ENCODE peak calls at places on chromosome 15, in ten cellular contexts. P is dermis microvascular lymphatic vessel endothelial cell; D is Calu3; Y is activated CD8-positive, alpha-beta T cell treated with anti-CD3 and anti-CD28 coated beads for 36 hours; E is ureter; V is NCI-H510A treated with DMSO at 0.1 percent for 48 hours; W is NCI-H2107; Q is GM10248; B is germinal center; X is activated T-cell treated with anti-CD3 and anti-CD28 coated beads for 1 hour. R is an unnamed sample.

GRCh38 chr15:29034593-29035364 is 149.0 kb downstream of the APBA2 start:
- DNase-seq in Q (no peak), E (no peak), W (no peak), X (no peak), D (no peak), Y (no peak), B (no peak), V (no peak), P (no peak), R (no peak)

GRCh38 chr15:100893261-100893963 is 13.8 kb downstream of the ALDH1A3 start:
- DNase-seq in V (no peak), D (no peak), B (no peak), X (no peak), W (no peak), P (no peak), Q (no peak), E (no peak), Y (no peak), R (no peak)

GRCh38 chr15:70488002-70488605 is 275.3 kb downstream of the UACA start:
- DNase-seq in Q (peak; percentile 73), W (no peak), P (peak; percentile 63), Y (peak; percentile 82), D (peak; percentile 86), V (peak; percentile 33), E (peak; percentile 81), X (peak; percentile 66), B (peak; percentile 81), R (peak; percentile 73)

GRCh38 chr15:32828507-32829186 is 110.8 kb downstream of the GREM1 start:
- DNase-seq in W (no peak), B (no peak), D (no peak), V (no peak), E (no peak), P (no peak), Q (no peak), Y (no peak), X (no peak), R (no peak)

GRCh38 chr15:83890584-83890983 is 236.7 kb downstream of the ADAMTSL3 start:
- DNase-seq in D (no peak), Y (no peak), X (no peak), E (no peak), V (no peak), P (peak; percentile 81), B (no peak), W (no peak), Q (no peak), R (no peak)

GRCh38 chr15:98914626-98915025 is 93.0 kb downstream of the PGPEP1L start:
- DNase-seq in E (no peak), X (no peak), P (peak; percentile 72), Y (no peak), W (no peak), V (no peak), B (no peak), D (no peak), Q (no peak), R (no peak)

GRCh38 chr15:72231847-72232461 is 964 bp upstream of the PKM start:
- DNase-seq in X (peak; percentile 33), V (peak; percentile 49), D (peak; percentile 61), Q (peak; percentile 35), W (no peak), E (peak; percentile 67), B (peak; percentile 32), Y (peak; percentile 68), P (peak; percentile 86), R (no peak)

GRCh38 chr15:28101201-28101600 is 2.1 kb upstream of the OCA2 start:
- DNase-seq in Q (no peak), P (no peak), W (no peak), V (no peak), X (no peak), D (no peak), E (no peak), B (no peak), Y (no peak), R (no peak)

GRCh38 chr15:89196994-89197393 is 24.4 kb downstream of the RLBP1 start:
- DNase-seq in X (no peak), V (peak; percentile 27), Q (no peak), W (peak; percentile 18), P (peak; percentile 28), E (no peak), B (no peak), Y (peak; percentile 65), D (peak; percentile 45), R (no peak)

GRCh38 chr15:43376017-43376705 is 5.3 kb downstream of the TUBGCP4 start:
- DNase-seq in B (peak; percentile 77), Q (peak; percentile 60), Y (peak; percentile 61), D (peak; percentile 8), W (no peak), V (peak; percentile 29), E (no peak), X (peak; percentile 9), P (peak; percentile 41), R (peak; percentile 17)

GRCh38 chr15:64775551-64776401 is at the start of gene RBPMS2:
- DNase-seq in Q (peak; percentile 68), D (peak; percentile 24), Y (peak; percentile 8), P (peak; percentile 30), B (no peak), X (no peak), V (no peak), W (no peak), E (no peak), R (no peak)

GRCh38 chr15:52011711-52012144 is 7.3 kb upstream of the MAPK6 start:
- DNase-seq in D (no peak), P (peak; percentile 56), E (no peak), X (no peak), Y (no peak), Q (no peak), W (peak; percentile 9), V (peak; percentile 21), B (no peak), R (no peak)

GRCh38 chr15:67863442-67863987 is 23.7 kb upstream of the RNU6-1 start:
- DNase-seq in D (peak; percentile 83), V (peak; percentile 62), P (peak; percentile 67), E (peak; percentile 79), W (peak; percentile 25), Y (peak; percentile 77), X (peak; percentile 61), Q (peak; percentile 87), B (peak; percentile 90), R (peak; percentile 77)

GRCh38 chr15:65081758-65082157 is 5.2 kb downstream of the KBTBD13 start:
- DNase-seq in E (no peak), P (no peak), D (no peak), W (no peak), B (no peak), X (no peak), V (no peak), Y (peak; percentile 72), Q (no peak), R (no peak)

GRCh38 chr15:101127503-101128076 is 124.3 kb downstream of the CHSY1 start:
- DNase-seq in D (peak; percentile 32), P (peak; percentile 97), Q (peak; percentile 61), E (peak; percentile 79), B (peak; percentile 50), W (no peak), V (no peak), Y (peak; percentile 75), X (no peak), R (no peak)

GRCh38 chr15:69337133-69337532 is 38.4 kb downstream of the PAQR5 start:
- DNase-seq in W (no peak), E (no peak), P (peak; percentile 7), B (no peak), Y (no peak), X (no peak), Q (no peak), D (no peak), V (no peak), R (no peak)

GRCh38 chr15:63860161-63860954 is 26.6 kb upstream of the HERC1 start:
- DNase-seq in Y (peak; percentile 78), P (no peak), X (peak; percentile 43), W (peak; percentile 0), B (peak; percentile 56), D (no peak), V (no peak), Q (no peak), E (no peak), R (no peak)

GRCh38 chr15:31332681-31333071 is 6.0 kb downstream of the KLF13 start:
- DNase-seq in Y (no peak), Q (no peak), W (no peak), B (no peak), D (no peak), P (no peak), E (no peak), X (no peak), V (no peak), R (no peak)

GRCh38 chr15:40873625-40874561 is at the start of gene RHOV:
- DNase-seq in V (peak; percentile 66), Q (peak; percentile 84), W (no peak), B (peak; percentile 81), P (peak; percentile 48), D (peak; percentile 87), E (peak; percentile 73), X (peak; percentile 43), Y (peak; percentile 63), R (peak; percentile 48)

GRCh38 chr15:67691450-67691849 is 133.9 kb upstream of the SKOR1 start:
- DNase-seq in X (no peak), Y (no peak), P (no peak), D (no peak), V (no peak), B (no peak), E (no peak), Q (no peak), W (no peak), R (peak; percentile 24)

GRCh38 chr15:33026614-33027013 is 167.9 kb downstream of the FMN1 start:
- DNase-seq in Y (no peak), X (no peak), W (no peak), B (no peak), E (no peak), D (no peak), V (peak; percentile 9), P (no peak), Q (no peak), R (no peak)

GRCh38 chr15:28919201-28919627 is 33.4 kb downstream of the APBA2 start:
- DNase-seq in E (peak; percentile 50), D (no peak), Y (peak; percentile 80), B (no peak), W (no peak), P (no peak), Q (no peak), X (no peak), V (peak; percentile 43), R (no peak)

GRCh38 chr15:52113708-52114107 is 1.1 kb upstream of the BCL2L10 start:
- DNase-seq in X (no peak), D (no peak), E (no peak), P (no peak), B (no peak), Y (no peak), V (no peak), W (no peak), Q (no peak), R (no peak)

GRCh38 chr15:93862791-93863190 is 368.6 kb upstream of the MCTP2 start:
- DNase-seq in E (no peak), D (no peak), Q (no peak), X (no peak), P (no peak), W (no peak), V (no peak), Y (no peak), B (no peak), R (no peak)

GRCh38 chr15:67927501-67928156 is 87.8 kb upstream of the RNU6-1 start:
- DNase-seq in Q (no peak), B (no peak), E (peak; percentile 64), Y (no peak), P (no peak), W (no peak), V (no peak), X (no peak), D (no peak), R (no peak)

GRCh38 chr15:49901867-49902775 is 216.9 kb downstream of the ATP8B4 start:
- DNase-seq in E (no peak), D (no peak), B (no peak), V (no peak), Q (no peak), W (no peak), P (no peak), Y (no peak), X (no peak), R (no peak)

GRCh38 chr15:70099167-70099965 is 1.6 kb upstream of the TLE3 start:
- DNase-seq in X (peak; percentile 100), Q (peak; percentile 100), D (peak; percentile 100), Y (peak; percentile 100), E (peak; percentile 100), P (peak; percentile 99), B (peak; percentile 100), V (peak; percentile 91), W (peak; percentile 95), R (peak; percentile 100)

GRCh38 chr15:51619331-51620033 is 3.1 kb downstream of the DMXL2 start:
- DNase-seq in Q (no peak), W (no peak), V (no peak), X (no peak), Y (no peak), E (no peak), B (no peak), P (no peak), D (no peak), R (no peak)